ENCODE peak calls at places on chromosomes 3 and 15, in six cellular contexts. T is NCI-H774, K is HTR-8/SVneo, C is T-helper 2 cell, L is skeletal muscle cell, X is dorsolateral prefrontal cortex. N is an unnamed sample.

GRCh38 chr3:63064216-63064755 is 189.1 kb upstream of the CADPS start:
- DNase-seq in T (no peak), K (no peak), C (no peak), L (no peak), X (no peak), N (no peak)

GRCh38 chr15:32919749-32920414 is 202.1 kb downstream of the GREM1 start:
- DNase-seq in T (no peak), K (no peak), C (no peak), L (peak; percentile 97), X (no peak), N (no peak)

GRCh38 chr15:43255376-43255775 is 11.4 kb downstream of the TGM5 start:
- DNase-seq in T (no peak), K (no peak), C (no peak), L (no peak), X (no peak), N (no peak)

GRCh38 chr3:181888234-181888633 is 176.5 kb downstream of the SOX2 start:
- DNase-seq in T (no peak), K (no peak), C (no peak), L (no peak), X (no peak), N (no peak)

GRCh38 chr3:59572106-59572505 is 522.3 kb upstream of the CFAP20DC start:
- DNase-seq in T (no peak), K (no peak), C (no peak), L (no peak), X (no peak), N (no peak)

GRCh38 chr3:105672996-105673395 is 195.8 kb downstream of the CBLB start:
- DNase-seq in T (no peak), K (no peak), C (no peak), L (no peak), X (no peak), N (no peak)

GRCh38 chr3:30311781-30312180 is 294.6 kb upstream of the TGFBR2 start:
- DNase-seq in T (no peak), K (no peak), C (no peak), L (no peak), X (peak; percentile 4), N (no peak)

GRCh38 chr15:85412956-85413854 is 32.8 kb downstream of the AKAP13 start:
- DNase-seq in T (peak; percentile 43), K (peak; percentile 69), C (peak; percentile 90), L (peak; percentile 72), X (peak; percentile 5), N (peak; percentile 20)

GRCh38 chr3:129723558-129724324 is 117.3 kb upstream of the PLXND1 start:
- DNase-seq in T (no peak), K (peak; percentile 12), C (no peak), L (peak; percentile 92), X (no peak), N (no peak)

GRCh38 chr15:92226020-92226612 is 167.6 kb upstream of the ST8SIA2 start:
- DNase-seq in T (peak; percentile 0), K (no peak), C (peak; percentile 1), L (no peak), X (no peak), N (no peak)

N was measured in central memory CD8-positive, alpha-beta T cell.